ENCODE peak calls at places on chromosome 11, in four cellular contexts. V is ovary, N is Peyer's patch, I is keratinocyte. J is an unnamed sample. For H3K4me1, the result is how much of the 10 kb centered on the place peaks cover.

GRCh38 chr11:4511267-4511666 is 28.8 kb downstream of the OR52K1 start:
- DNase-seq in V (peak), N (no peak), I (no peak), J (no peak)

GRCh38 chr11:11250470-11250869 is 102.6 kb downstream of the CSNK2A3 start:
- DNase-seq in V (no peak), N (no peak), I (no peak), J (no peak)

GRCh38 chr11:117231637-117232021 is 244 bp downstream of the PCSK7 start:
- DNase-seq in V (no peak), N (no peak), I (no peak), J (no peak)

GRCh38 chr11:77361184-77361583 is 59.7 kb upstream of the GDPD4 start:
- DNase-seq in V (no peak), N (no peak), I (no peak), J (no peak)

GRCh38 chr11:114017723-114018122 is 41.8 kb upstream of the ZBTB16 start:
- DNase-seq in V (no peak), N (no peak), I (no peak), J (no peak)

GRCh38 chr11:114008331-114008730 is 33.4 kb downstream of the HTR3A start:
- DNase-seq in V (no peak), N (no peak), I (no peak), J (no peak)

GRCh38 chr11:12813371-12814225 is 139.4 kb downstream of the TEAD1 start:
- DNase-seq in V (peak), N (no peak), I (no peak), J (no peak)

GRCh38 chr11:45087761-45088160 is 58.7 kb upstream of the PRDM11 start:
- DNase-seq in V (no peak), N (no peak), I (no peak), J (no peak)

GRCh38 chr11:26947904-26948639 is 45.8 kb upstream of the FIBIN start:
- DNase-seq in V (no peak), N (no peak), I (no peak), J (no peak)

GRCh38 chr11:3837793-3838192 is 3.0 kb downstream of the RHOG start:
- DNase-seq in V (no peak), N (peak), I (no peak), J (peak)

GRCh38 chr11:27820249-27820648 is 120.0 kb upstream of the BDNF start:
- DNase-seq in V (no peak), N (no peak), I (no peak), J (no peak)

DNA sequence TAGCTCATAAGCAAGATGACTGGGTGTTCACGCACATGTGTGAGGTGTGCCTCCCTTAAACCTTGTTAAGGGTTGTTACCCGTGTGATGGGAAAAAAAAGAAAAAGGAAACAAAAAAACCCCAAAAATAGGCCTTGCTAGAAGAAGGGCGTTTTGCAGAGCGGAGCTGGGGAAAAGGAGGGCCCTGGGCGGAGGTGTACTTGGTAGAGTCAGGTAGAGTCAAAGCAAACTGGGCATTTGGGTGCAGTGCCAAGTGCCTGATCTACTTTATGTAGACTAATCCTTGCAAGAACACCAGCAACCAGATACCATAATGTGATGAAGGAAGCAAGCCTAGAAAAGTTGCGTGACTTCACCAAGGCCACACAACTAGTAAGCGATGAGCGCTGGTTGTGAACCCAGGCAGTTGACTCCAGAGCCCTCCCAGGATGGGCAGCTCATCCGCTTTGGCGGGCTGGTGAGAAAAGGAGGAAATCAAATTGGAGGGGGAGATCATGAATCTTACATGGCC is 1.2 kb upstream of the TIRAP start:
- DNase-seq in V (no peak), N (no peak), I (no peak), J (no peak)
- H3K4me3 ChIP-seq in V (no peak), N (no peak), I (no peak), J (peak)

GRCh38 chr11:9688716-9689511 is 25.0 kb downstream of the SWAP70 start:
- DNase-seq in V (no peak), N (peak), I (no peak), J (no peak)
- H3K4me1 ChIP-seq in V (under half), N (under half), I (half or more), J (under half)

GRCh38 chr11:128472128-128473110 is 114.9 kb downstream of the ETS1 start:
- DNase-seq in V (no peak), N (no peak), I (no peak), J (no peak)

GRCh38 chr11:128471138-128471661 is 116.2 kb downstream of the ETS1 start:
- DNase-seq in V (no peak), N (peak), I (no peak), J (no peak)

GRCh38 chr11:128476031-128476430 is 111.3 kb downstream of the ETS1 start:
- DNase-seq in V (no peak), N (no peak), I (no peak), J (no peak)

GRCh38 chr11:128474036-128474874 is 113.1 kb downstream of the ETS1 start:
- DNase-seq in V (no peak), N (no peak), I (no peak), J (no peak)

DNA sequence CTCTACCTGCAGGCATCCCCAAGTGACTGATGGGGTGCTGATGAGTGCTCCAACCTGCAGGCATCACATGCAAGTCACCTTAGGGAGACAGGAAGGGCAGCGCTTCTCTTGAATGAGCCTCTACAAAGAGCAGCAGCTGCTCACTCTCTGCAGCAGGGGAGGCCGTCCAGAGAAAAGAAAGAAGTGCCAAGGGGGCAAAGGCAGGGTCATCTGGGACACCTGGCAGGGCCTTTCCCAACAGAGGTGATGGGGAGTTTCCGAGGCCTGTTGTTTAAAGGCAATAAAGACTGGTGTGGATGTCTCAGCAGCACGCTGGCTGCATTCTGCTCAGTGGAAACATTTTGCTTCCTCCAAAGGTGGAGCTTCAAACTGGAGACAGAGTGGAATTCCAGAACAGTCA is 113.7 kb downstream of the ETS1 start:
- DNase-seq in V (no peak), N (peak), I (no peak), J (no peak)
- H3K4me3 ChIP-seq in V (no peak), N (no peak), I (no peak), J (no peak)

GRCh38 chr11:75582461-75582934 is 20.4 kb downstream of the SERPINH1 start:
- DNase-seq in V (no peak), N (no peak), I (no peak), J (no peak)

GRCh38 chr11:75578977-75579376 is 16.9 kb downstream of the SERPINH1 start:
- DNase-seq in V (no peak), N (no peak), I (no peak), J (no peak)

GRCh38 chr11:75577198-75577597 is 15.1 kb downstream of the SERPINH1 start:
- DNase-seq in V (peak), N (peak), I (no peak), J (no peak)

GRCh38 chr11:75582935-75583709 is 21.1 kb downstream of the SERPINH1 start:
- DNase-seq in V (peak), N (peak), I (no peak), J (peak)

GRCh38 chr11:75579841-75580240 is 17.8 kb downstream of the SERPINH1 start:
- DNase-seq in V (no peak), N (no peak), I (no peak), J (no peak)
- H3K4me1 ChIP-seq in V (under half), N (under half), I (under half), J (under half)

GRCh38 chr11:65489706-65490310 is 9.0 kb upstream of the MALAT1 start:
- DNase-seq in V (no peak), N (no peak), I (no peak), J (no peak)
- H3K4me3 ChIP-seq in V (no peak), N (no peak), I (no peak), J (no peak)

GRCh38 chr11:14308897-14309387 is 50.0 kb downstream of the RRAS2 start:
- DNase-seq in V (no peak), N (no peak), I (no peak), J (no peak)
- H3K4me1 ChIP-seq in V (under half), N (under half), I (under half), J (under half)

DNA sequence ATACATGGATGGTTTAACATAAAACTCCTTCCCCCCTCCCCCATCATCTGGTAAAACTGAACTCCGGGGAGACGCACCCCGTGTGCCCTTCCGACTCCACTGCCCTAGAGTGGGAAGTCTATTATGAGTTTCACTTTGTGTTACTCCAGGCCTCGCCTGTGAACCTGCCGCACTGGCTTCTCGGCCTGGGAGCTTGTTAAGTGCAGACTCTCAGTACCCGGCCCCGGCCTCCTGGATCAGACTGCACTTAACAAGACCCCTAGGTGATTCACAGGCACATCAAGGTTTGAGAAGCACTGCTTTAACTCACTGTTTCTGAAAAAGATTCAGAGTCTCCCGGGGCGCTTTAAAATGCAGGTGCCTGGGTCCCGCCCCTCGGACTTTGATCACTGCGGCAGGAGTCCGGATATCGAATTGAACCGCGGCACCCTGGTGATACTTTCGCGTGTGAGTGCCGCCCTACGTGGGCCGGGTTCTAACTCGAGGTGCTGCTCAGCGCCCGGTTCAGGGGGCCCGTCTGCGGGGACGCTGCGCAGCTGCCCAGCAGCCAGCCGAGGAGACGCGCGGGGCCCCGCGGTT is 3.6 kb downstream of the PTGDR2 start:
- DNase-seq in V (no peak), N (no peak), I (no peak), J (no peak)
- H3K4me3 ChIP-seq in V (no peak), N (peak), I (no peak), J (no peak)

DNA sequence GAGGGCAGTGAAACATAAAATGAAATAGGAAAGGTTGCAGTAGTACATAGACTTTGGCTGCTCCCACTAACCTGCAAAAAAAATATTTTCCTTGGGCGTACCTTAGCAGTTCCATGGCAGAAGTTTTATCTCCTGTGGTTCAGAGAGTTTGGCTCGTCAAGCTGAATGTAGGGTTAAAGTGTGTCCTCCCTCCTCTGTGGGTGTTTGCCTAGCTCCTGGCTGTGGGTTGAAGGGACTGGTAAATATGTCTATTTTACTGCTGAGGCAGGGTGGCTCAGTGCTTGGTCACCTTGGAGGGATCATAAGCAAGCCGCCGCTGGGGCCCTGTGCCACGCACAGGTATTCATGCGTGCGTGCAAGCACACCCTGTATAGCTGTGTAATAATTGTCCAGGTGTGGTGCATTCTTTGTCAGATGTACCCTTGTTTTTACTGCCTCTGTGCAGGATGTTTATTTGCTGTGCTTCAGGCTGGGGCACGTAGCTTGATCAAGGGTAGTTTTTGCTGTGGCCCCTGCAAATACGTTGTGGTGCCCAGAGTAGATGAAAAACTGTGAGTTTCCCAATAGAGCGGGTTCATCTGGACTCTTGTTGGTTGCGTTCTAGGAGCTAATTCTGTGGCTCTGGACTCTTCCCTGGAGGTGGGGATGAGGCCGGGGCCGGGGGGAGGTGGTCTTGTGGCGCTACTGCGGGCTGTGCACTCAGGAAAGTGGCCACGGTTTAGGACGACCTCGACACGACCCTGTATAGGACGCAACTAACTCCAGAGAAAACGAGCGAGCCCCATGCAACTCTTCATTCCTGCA is 734 bp upstream of the SORL1 start:
- DNase-seq in V (no peak), N (peak), I (no peak), J (no peak)
- H3K4me1 ChIP-seq in V (under half), N (under half), I (under half), J (under half)